ENCODE peak calls at places on chromosomes 16 and 17, in ten cellular contexts. N is gastrocnemius medialis, E is PC-3, C is AG10803, U is neural crest cell, R is progenitor cell of endocrine pancreas, B is HFF-Myc, S is chondrocyte, Y is natural killer cell, J is fibroblast of lung. P is an unnamed sample.
A peak's percentile ranks its signal among the peaks of the same experiment; 100 is the strongest.

GRCh38 chr17:32954477-32954876 is 26.5 kb downstream of the TMEM98 start:
- DNase-seq in S (no peak), B (no peak), R (no peak), Y (no peak), C (no peak), U (no peak), E (no peak), N (no peak), J (no peak), P (no peak)

GRCh38 chr16:67277999-67278772 is 1.1 kb upstream of the PLEKHG4 start:
- DNase-seq in R (no peak), N (no peak), S (no peak), C (peak; percentile 84), Y (no peak), E (peak; percentile 72), J (peak; percentile 83), U (no peak), B (peak; percentile 61), P (peak; percentile 48)

GRCh38 chr17:42288985-42289862 is 926 bp downstream of the STAT5A start:
- DNase-seq in J (no peak), B (no peak), N (no peak), U (no peak), Y (no peak), R (no peak), C (no peak), S (peak; percentile 86), E (no peak), P (no peak)

GRCh38 chr16:67260426-67261063 is 11.8 kb downstream of the SLC9A5 start:
- DNase-seq in N (peak; percentile 69), B (peak; percentile 65), Y (no peak), E (peak; percentile 52), S (no peak), C (peak; percentile 75), J (peak; percentile 69), U (no peak), R (no peak), P (peak; percentile 52)

GRCh38 chr16:89004209-89004831 is 27.3 kb upstream of the CBFA2T3 start:
- DNase-seq in Y (no peak), C (no peak), J (no peak), U (no peak), N (no peak), S (peak; percentile 77), E (no peak), B (no peak), R (no peak), P (no peak)

GRCh38 chr16:50271148-50272041 is 5.0 kb downstream of the ADCY7 start:
- DNase-seq in R (no peak), N (no peak), C (no peak), J (no peak), E (no peak), U (no peak), S (peak; percentile 77), B (no peak), Y (no peak), P (no peak)

GRCh38 chr16:19305443-19305842 is 19.9 kb downstream of the CLEC19A start:
- DNase-seq in J (no peak), E (no peak), U (no peak), Y (no peak), C (no peak), R (no peak), N (no peak), B (no peak), S (no peak), P (no peak)

GRCh38 chr16:48522041-48522440 is 87.9 kb downstream of the N4BP1 start:
- DNase-seq in U (no peak), S (peak; percentile 58), C (no peak), R (no peak), B (no peak), J (no peak), E (no peak), Y (no peak), N (no peak), P (no peak)

GRCh38 chr16:84811529-84811928 is 8.3 kb upstream of the CRISPLD2 start:
- DNase-seq in U (no peak), E (no peak), B (no peak), J (no peak), S (no peak), N (no peak), C (no peak), R (no peak), Y (no peak), P (no peak)

GRCh38 chr17:74485841-74486240 is 19.4 kb downstream of the CD300A start:
- DNase-seq in J (no peak), C (no peak), R (no peak), Y (no peak), E (no peak), N (no peak), U (no peak), B (no peak), S (no peak), P (no peak)

GRCh38 chr17:57110152-57110542 is 25.1 kb downstream of the AKAP1 start:
- DNase-seq in E (no peak), B (no peak), U (no peak), C (no peak), R (no peak), J (no peak), S (no peak), N (peak; percentile 67), Y (no peak), P (no peak)

GRCh38 chr16:19555938-19556778 is 655 bp downstream of the VPS35L start:
- DNase-seq in E (peak; percentile 6), C (peak; percentile 23), R (peak; percentile 11), N (no peak), S (no peak), Y (no peak), U (peak; percentile 49), J (peak; percentile 39), B (peak; percentile 12), P (no peak)

GRCh38 chr17:76593338-76593737 is 7.7 kb upstream of the ST6GALNAC2 start:
- DNase-seq in N (no peak), U (no peak), J (no peak), R (no peak), E (peak; percentile 99), Y (no peak), S (no peak), C (no peak), B (peak; percentile 12), P (no peak)

GRCh38 chr17:55635253-55635766 is 87.4 kb downstream of the TMEM100 start:
- DNase-seq in R (no peak), N (no peak), E (no peak), Y (no peak), U (no peak), J (peak; percentile 34), S (no peak), B (no peak), C (no peak), P (no peak)

GRCh38 chr16:35414139-35414538 is 1954.7 kb downstream of the TP53TG3F start:
- DNase-seq in R (no peak), Y (no peak), N (no peak), E (no peak), U (no peak), S (peak; percentile 68), C (no peak), B (no peak), J (no peak), P (no peak)

GRCh38 chr16:47750371-47750770 is 289.2 kb downstream of the PHKB start:
- DNase-seq in R (no peak), U (no peak), E (no peak), S (no peak), Y (no peak), N (no peak), C (no peak), J (no peak), B (no peak), P (no peak)

GRCh38 chr17:6381052-6381451 is 53.9 kb downstream of the AIPL1 start:
- DNase-seq in J (no peak), B (no peak), Y (no peak), C (peak; percentile 31), U (no peak), N (no peak), R (no peak), S (no peak), E (peak; percentile 77), P (no peak)

GRCh38 chr17:57009737-57010445 is 32.0 kb downstream of the SCPEP1 start:
- DNase-seq in N (peak; percentile 25), B (no peak), R (peak; percentile 12), S (no peak), J (peak; percentile 51), E (peak; percentile 78), Y (peak; percentile 19), U (peak; percentile 52), C (peak; percentile 49), P (no peak)

GRCh38 chr16:86567701-86568571 is 1.3 kb downstream of the FOXC2 start:
- DNase-seq in Y (no peak), R (no peak), B (no peak), S (no peak), C (peak; percentile 52), E (no peak), N (no peak), J (peak; percentile 52), U (no peak), P (no peak)
- TF ChIP-seq CTCF in Y (no peak), R (no peak), B (no peak), S (no peak), C (no peak), E (no peak), N (no peak), J (no peak), U (no peak), P (peak; percentile 4)

DNA sequence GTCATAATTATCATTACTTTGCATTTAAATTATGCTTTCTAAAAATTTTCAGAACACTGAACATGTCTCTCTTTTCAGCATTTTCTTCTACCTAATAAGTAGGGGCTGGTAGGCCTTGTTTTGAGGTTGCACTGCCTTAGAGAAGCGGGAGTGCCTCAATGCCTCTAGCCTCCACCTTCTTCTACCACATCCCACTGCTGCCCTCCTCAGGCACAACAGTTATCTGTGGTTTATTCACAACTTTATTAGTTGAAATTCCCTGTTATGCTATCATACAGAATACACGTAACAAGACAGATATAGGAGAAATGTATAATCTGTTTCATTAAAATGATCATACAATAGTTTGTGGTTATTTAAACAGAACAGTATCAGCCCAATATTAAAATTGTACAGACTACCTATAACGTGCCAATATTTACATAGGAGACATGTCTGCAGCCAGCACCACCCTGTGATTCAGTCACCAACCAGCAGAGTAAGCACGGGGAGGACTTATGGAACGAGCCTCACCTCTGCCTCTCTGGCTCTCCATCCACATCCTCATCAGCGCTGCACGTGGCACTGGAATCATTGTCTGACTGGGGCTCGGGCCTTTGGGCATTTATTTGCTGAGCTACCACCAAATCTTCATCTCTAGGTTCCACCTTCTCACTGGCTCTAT is 101.2 kb downstream of the TTC19 start:
- DNase-seq in Y (no peak), J (peak; percentile 17), C (no peak), S (no peak), N (no peak), R (no peak), B (no peak), U (no peak), E (peak; percentile 73), P (no peak)
- TF ChIP-seq CTCF in Y (no peak), J (no peak), C (no peak), S (no peak), N (no peak), R (no peak), B (no peak), U (no peak), E (peak; percentile 87), P (no peak)

GRCh38 chr16:2256531-2257140 is 5.2 kb upstream of the ECI1 start:
- DNase-seq in U (no peak), Y (no peak), B (no peak), J (no peak), S (no peak), R (no peak), C (no peak), E (no peak), N (no peak), P (no peak)
- TF ChIP-seq CTCF in U (no peak), Y (no peak), B (no peak), J (no peak), S (no peak), R (no peak), C (no peak), E (no peak), N (no peak), P (no peak)

GRCh38 chr16:56519459-56520250 is at the start of gene BBS2:
- DNase-seq in S (peak; percentile 93), Y (peak; percentile 85), E (peak; percentile 82), U (peak; percentile 80), J (peak; percentile 78), B (no peak), C (peak; percentile 78), N (peak; percentile 79), R (peak; percentile 88), P (no peak)
- TF ChIP-seq CTCF in S (peak; percentile 33), Y (no peak), E (no peak), U (peak; percentile 24), J (no peak), B (no peak), C (no peak), N (no peak), R (no peak), P (no peak)

P was measured in AG09319.